ENCODE peak calls at places on chromosomes 3 and 15, in nine cellular contexts. D is Panc1, M is cardiac fibroblast, Y is ovary, C is AG04450, K is lower lobe of right lung, N is dorsolateral prefrontal cortex, B is stomach, U is adrenal gland. Z is an unnamed sample.
A peak's percentile ranks its signal among the peaks of the same experiment; 100 is the strongest.

GRCh38 chr3:147618636-147619035 is 209.5 kb downstream of the ZIC1 start:
- DNase-seq in D (no peak), M (no peak), Y (no peak), C (no peak), K (no peak), N (no peak), B (no peak), U (no peak), Z (no peak)

GRCh38 chr15:77870195-77871065 is 207.1 kb downstream of the TBC1D2B start:
- DNase-seq in D (peak; percentile 65), M (peak; percentile 72), Y (peak; percentile 53), C (peak; percentile 6), K (peak; percentile 60), N (peak; percentile 75), B (peak; percentile 76), U (peak; percentile 72), Z (peak; percentile 81)

GRCh38 chr3:141482250-141482937 is 4.4 kb upstream of the RASA2 start:
- DNase-seq in D (no peak), M (peak; percentile 83), Y (no peak), C (no peak), K (no peak), N (no peak), B (no peak), U (no peak), Z (no peak)

GRCh38 chr3:109118584-109118983 is 650 bp upstream of the MORC1 start:
- DNase-seq in D (no peak), M (no peak), Y (no peak), C (no peak), K (no peak), N (no peak), B (no peak), U (no peak), Z (no peak)

GRCh38 chr3:159733194-159733860 is 255.3 kb upstream of the IL12A start:
- DNase-seq in D (no peak), M (peak; percentile 62), Y (no peak), C (peak; percentile 59), K (no peak), N (no peak), B (no peak), U (no peak), Z (no peak)

GRCh38 chr15:98722209-98722608 is 73.9 kb downstream of the IGF1R start:
- DNase-seq in D (no peak), M (no peak), Y (no peak), C (no peak), K (no peak), N (no peak), B (no peak), U (no peak), Z (no peak)

GRCh38 chr3:154182975-154183374 is 61.8 kb downstream of the ARHGEF26 start:
- DNase-seq in D (no peak), M (no peak), Y (no peak), C (no peak), K (no peak), N (no peak), B (no peak), U (no peak), Z (no peak)

GRCh38 chr15:88243895-88244787 is 12.4 kb downstream of the NTRK3 start:
- DNase-seq in D (no peak), M (peak; percentile 51), Y (no peak), C (no peak), K (no peak), N (peak; percentile 26), B (no peak), U (no peak), Z (peak; percentile 29)

GRCh38 chr3:112973325-112974177 is 1.4 kb downstream of the CD200R1 start:
- DNase-seq in D (no peak), M (no peak), Y (no peak), C (no peak), K (no peak), N (no peak), B (no peak), U (no peak), Z (no peak)

GRCh38 chr3:170469151-170470062 is 50.7 kb downstream of the CLDN11 start:
- DNase-seq in D (no peak), M (no peak), Y (peak; percentile 65), C (peak; percentile 68), K (no peak), N (no peak), B (no peak), U (no peak), Z (no peak)

GRCh38 chr3:34305266-34305665 is 506.8 kb downstream of the PDCD6IP start:
- DNase-seq in D (no peak), M (no peak), Y (no peak), C (no peak), K (no peak), N (no peak), B (no peak), U (no peak), Z (no peak)

GRCh38 chr3:48655586-48655985 is 7.1 kb downstream of the CELSR3 start:
- DNase-seq in D (no peak), M (no peak), Y (no peak), C (no peak), K (peak; percentile 67), N (no peak), B (no peak), U (no peak), Z (no peak)

GRCh38 chr15:83435202-83435601 is 11.9 kb upstream of the SH3GL3 start:
- DNase-seq in D (no peak), M (no peak), Y (no peak), C (no peak), K (no peak), N (no peak), B (no peak), U (no peak), Z (no peak)

GRCh38 chr3:122977645-122978466 is 49.7 kb downstream of the SEMA5B start:
- DNase-seq in D (no peak), M (peak; percentile 74), Y (peak; percentile 41), C (peak; percentile 27), K (peak; percentile 62), N (no peak), B (no peak), U (peak; percentile 27), Z (peak; percentile 94)

GRCh38 chr3:34013818-34014576 is 215.6 kb downstream of the PDCD6IP start:
- DNase-seq in D (no peak), M (no peak), Y (no peak), C (no peak), K (no peak), N (no peak), B (no peak), U (no peak), Z (no peak)

GRCh38 chr3:6928064-6928463 is 67.1 kb downstream of the GRM7 start:
- DNase-seq in D (no peak), M (no peak), Y (no peak), C (no peak), K (no peak), N (no peak), B (peak; percentile 59), U (no peak), Z (no peak)

GRCh38 chr3:98596902-98597500 is 3.6 kb upstream of the CPOX start:
- DNase-seq in D (no peak), M (peak; percentile 48), Y (no peak), C (no peak), K (no peak), N (no peak), B (no peak), U (no peak), Z (no peak)

GRCh38 chr3:50138266-50139230 is 16.6 kb upstream of the SEMA3F start:
- DNase-seq in D (no peak), M (peak; percentile 64), Y (no peak), C (no peak), K (no peak), N (no peak), B (no peak), U (no peak), Z (no peak)

GRCh38 chr3:69306239-69307185 is 79.4 kb downstream of the FRMD4B start:
- DNase-seq in D (peak; percentile 61), M (peak; percentile 93), Y (peak; percentile 87), C (peak; percentile 67), K (peak; percentile 72), N (peak; percentile 76), B (peak; percentile 66), U (peak; percentile 85), Z (peak; percentile 79)

GRCh38 chr3:69305011-69305410 is 80.9 kb downstream of the FRMD4B start:
- DNase-seq in D (no peak), M (no peak), Y (no peak), C (no peak), K (no peak), N (no peak), B (no peak), U (no peak), Z (no peak)

GRCh38 chr3:69313251-69313650 is 72.6 kb downstream of the FRMD4B start:
- DNase-seq in D (no peak), M (no peak), Y (no peak), C (no peak), K (no peak), N (no peak), B (no peak), U (no peak), Z (no peak)

GRCh38 chr3:69304396-69304795 is 81.5 kb downstream of the FRMD4B start:
- DNase-seq in D (no peak), M (no peak), Y (no peak), C (no peak), K (no peak), N (no peak), B (no peak), U (no peak), Z (no peak)

GRCh38 chr3:69309810-69310209 is 76.1 kb downstream of the FRMD4B start:
- DNase-seq in D (no peak), M (peak; percentile 57), Y (no peak), C (no peak), K (no peak), N (no peak), B (no peak), U (no peak), Z (no peak)
- TF ChIP-seq CTCF in D (peak; percentile 67), M (peak; percentile 69), Y (no peak), C (peak; percentile 45), K (peak; percentile 31), N (peak; percentile 70), B (peak; percentile 41), U (peak; percentile 17), Z (peak; percentile 62)

GRCh38 chr3:162138509-162138908 is 641.9 kb downstream of the OTOL1 start:
- DNase-seq in D (no peak), M (no peak), Y (no peak), C (no peak), K (no peak), N (no peak), B (no peak), U (no peak), Z (no peak)
- H3K4me3 ChIP-seq in D (no peak overlapping the region), M (no peak overlapping the region), Y (no peak overlapping the region), C (no peak overlapping the region), K (no peak overlapping the region), N (no peak overlapping the region), B (no peak overlapping the region), U (no peak overlapping the region), Z (no peak overlapping the region)

DNA sequence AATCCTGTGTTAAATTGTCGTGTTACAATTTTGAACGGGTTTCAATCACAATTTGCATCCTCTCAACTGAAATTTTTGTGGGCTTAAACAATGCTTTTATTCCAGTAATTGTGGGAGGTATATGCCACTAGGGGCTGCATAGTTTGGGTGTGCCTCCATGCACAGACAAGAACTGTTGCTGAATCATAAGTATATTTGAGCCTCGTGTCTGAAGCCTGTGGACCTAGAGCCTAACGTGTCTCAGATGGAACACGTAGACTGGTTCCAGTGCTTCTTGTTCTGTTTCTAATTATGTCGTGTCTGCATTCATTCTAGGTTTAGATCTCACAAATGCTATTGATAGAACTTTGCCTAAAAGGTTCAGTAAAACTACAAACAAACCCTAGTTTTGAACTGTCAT is 363.4 kb downstream of the RBMS3 start:
- DNase-seq in D (no peak), M (no peak), Y (no peak), C (no peak), K (no peak), N (no peak), B (no peak), U (no peak), Z (no peak)
- TF ChIP-seq CTCF in D (no peak), M (no peak), Y (no peak), C (no peak), K (no peak), N (no peak), B (no peak), U (no peak), Z (no peak)

GRCh38 chr15:59685737-59686297 is 3.3 kb downstream of the BNIP2 start:
- DNase-seq in D (no peak), M (peak; percentile 67), Y (no peak), C (no peak), K (no peak), N (no peak), B (no peak), U (no peak), Z (no peak)
- H3K4me3 ChIP-seq in D (no peak overlapping the region), M (no peak overlapping the region), Y (no peak overlapping the region), C (no peak overlapping the region), K (no peak overlapping the region), N (no peak overlapping the region), B (no peak overlapping the region), U (no peak overlapping the region), Z (no peak overlapping the region)

Z was measured in kidney.